ENCODE peak calls at places on chromosomes 4 and X, in four cellular contexts. Z, T, R and U are unnamed samples.

GRCh38 chr4:139704915-139705485 is 39.4 kb downstream of the MGST2 start:
- DNase-seq in R (no peak), Z (peak; percentile 30), T (peak; percentile 44), U (peak; percentile 17)

GRCh38 chr4:25702848-25703247 is 47.2 kb downstream of the SLC34A2 start:
- DNase-seq in T (no peak), Z (no peak), R (no peak), U (no peak)

GRCh38 chr4:183986645-183987528 is 81.8 kb downstream of the STOX2 start:
- DNase-seq in T (no peak), R (no peak), Z (no peak), U (no peak)

GRCh38 chr4:81030617-81031388 is at the start of gene BMP3:
- DNase-seq in T (no peak), R (no peak), Z (no peak), U (peak; percentile 1)

GRCh38 chrX:83521905-83522304 is 13.8 kb downstream of the POU3F4 start:
- DNase-seq in R (no peak), T (no peak), Z (no peak), U (no peak)

GRCh38 chrX:12372111-12372510 is 233.8 kb downstream of the FRMPD4 start:
- DNase-seq in T (no peak), Z (no peak), R (no peak), U (no peak)

GRCh38 chrX:31845003-31845402 is 773.2 kb upstream of the FTHL17 start:
- DNase-seq in Z (no peak), T (no peak), R (no peak), U (no peak)

GRCh38 chr4:156792462-156793085 is 179.0 kb downstream of the PDGFC start:
- DNase-seq in Z (no peak), T (peak; percentile 71), R (no peak), U (no peak)

GRCh38 chrX:151723156-151723760 is 7.4 kb downstream of the FATE1 start:
- DNase-seq in T (no peak), R (no peak), Z (no peak), U (no peak)

GRCh38 chr4:88613417-88613875 is 21.2 kb downstream of the HERC3 start:
- DNase-seq in T (no peak), Z (no peak), R (no peak), U (no peak)

GRCh38 chr4:124710911-124711310 is 1.6 kb downstream of the ANKRD50 start:
- DNase-seq in Z (no peak), T (no peak), R (no peak), U (no peak)

GRCh38 chr4:128347930-128348660 is 60.5 kb upstream of the PGRMC2 start:
- DNase-seq in T (no peak), R (no peak), Z (no peak), U (no peak)

GRCh38 chr4:190020790-190021717 is 6.0 kb downstream of the FRG2 start:
- DNase-seq in Z (peak; percentile 51), R (no peak), T (peak; percentile 24), U (peak; percentile 74)

GRCh38 chr4:132572210-132572609 is 576.9 kb upstream of the PCDH10 start:
- DNase-seq in Z (no peak), T (no peak), R (no peak), U (no peak)

GRCh38 chr4:146112389-146112788 is 63.1 kb upstream of the LSM6 start:
- DNase-seq in Z (no peak), R (no peak), T (no peak), U (no peak)

GRCh38 chr4:19941434-19941833 is 310.3 kb upstream of the SLIT2 start:
- DNase-seq in T (no peak), Z (no peak), R (no peak), U (no peak)

GRCh38 chr4:8835521-8836365 is 35.9 kb downstream of the HMX1 start:
- DNase-seq in R (no peak), Z (no peak), T (no peak), U (no peak)

GRCh38 chr4:174580597-174580996 is 58.3 kb upstream of the HPGD start:
- DNase-seq in R (no peak), Z (no peak), T (no peak), U (no peak)

GRCh38 chrX:153970398-153971123 is 1.1 kb downstream of the HCFC1 start:
- DNase-seq in T (peak; percentile 29), Z (peak; percentile 69), R (no peak), U (no peak)

GRCh38 chr4:83768146-83768545 is 232.2 kb downstream of the GPAT3 start:
- DNase-seq in T (no peak), R (no peak), Z (no peak), U (no peak)

GRCh38 chr4:117376700-117377099 is 291.3 kb upstream of the TRAM1L1 start:
- DNase-seq in R (no peak), T (no peak), Z (no peak), U (no peak)

GRCh38 chr4:48261288-48261687 is 8.3 kb downstream of the TEC start:
- DNase-seq in R (no peak), T (no peak), Z (no peak), U (no peak)

GRCh38 chr4:182343435-182343834 is 100.2 kb downstream of the TENM3 start:
- DNase-seq in Z (no peak), R (no peak), T (no peak), U (no peak)

GRCh38 chr4:1368421-1369090 is 21.5 kb downstream of the UVSSA start:
- DNase-seq in T (no peak), Z (no peak), R (no peak), U (no peak)

GRCh38 chr4:141179474-141180026 is 41.1 kb upstream of the ZNF330 start:
- DNase-seq in T (no peak), Z (no peak), R (no peak), U (no peak)

GRCh38 chrX:129522184-129523059 is 868 bp downstream of the SMARCA1 start:
- DNase-seq in T (peak; percentile 64), R (no peak), Z (peak; percentile 40), U (peak; percentile 66)

GRCh38 chrX:49977319-49978090 is 55.1 kb downstream of the CLCN5 start:
- DNase-seq in Z (no peak), R (peak; percentile 1), T (no peak), U (no peak)

GRCh38 chr4:152243890-152244595 is 291.8 kb downstream of the FBXW7 start:
- DNase-seq in T (no peak), R (no peak), Z (no peak), U (no peak)

GRCh38 chr4:178633263-178633662 is 1191.0 kb upstream of the AGA start:
- DNase-seq in Z (no peak), T (no peak), R (no peak), U (peak; percentile 9)

GRCh38 chr4:3342182-3342854 is 49.5 kb downstream of the RGS12 start:
- DNase-seq in T (peak; percentile 85), R (no peak), Z (no peak), U (peak; percentile 70)

GRCh38 chr4:113447061-113447460 is 314.5 kb downstream of the CAMK2D start:
- DNase-seq in Z (no peak), T (no peak), R (no peak), U (no peak)

GRCh38 chr4:83269256-83269655 is 15.3 kb downstream of the COQ2 start:
- DNase-seq in T (no peak), Z (no peak), R (no peak), U (no peak)

GRCh38 chrX:138890491-138890890 is 179.0 kb upstream of the FGF13 start:
- DNase-seq in R (no peak), Z (no peak), T (no peak), U (no peak)

GRCh38 chrX:132271330-132271729 is 52.1 kb upstream of the RAP2C start:
- DNase-seq in T (no peak), Z (no peak), R (no peak), U (no peak)

GRCh38 chr4:71283642-71284257 is 55.1 kb upstream of the SLC4A4 start:
- DNase-seq in R (no peak), T (no peak), Z (no peak), U (no peak)
- H3K4me2 ChIP-seq in R (no peak overlapping the region), T (no peak overlapping the region), Z (no peak overlapping the region), U (no peak overlapping the region)

GRCh38 chrX:56233682-56234081 is 1.5 kb downstream of the KLF8 start:
- DNase-seq in Z (no peak), T (no peak), R (peak; percentile 60), U (peak; percentile 5)

GRCh38 chrX:56228914-56229313 is 3.2 kb upstream of the KLF8 start:
- DNase-seq in T (no peak), Z (no peak), R (no peak), U (no peak)

GRCh38 chrX:56233100-56233499 is 944 bp downstream of the KLF8 start:
- DNase-seq in Z (no peak), T (no peak), R (no peak), U (no peak)

GRCh38 chrX:56231706-56232105 is 450 bp upstream of the KLF8 start:
- DNase-seq in Z (no peak), T (no peak), R (no peak), U (no peak)

GRCh38 chrX:56232221-56233082 is at the start of gene KLF8:
- DNase-seq in Z (peak; percentile 35), T (no peak), R (no peak), U (no peak)
- TF ChIP-seq CHD4 in Z (no peak), T (no peak), R (no peak), U (no peak)

DNA sequence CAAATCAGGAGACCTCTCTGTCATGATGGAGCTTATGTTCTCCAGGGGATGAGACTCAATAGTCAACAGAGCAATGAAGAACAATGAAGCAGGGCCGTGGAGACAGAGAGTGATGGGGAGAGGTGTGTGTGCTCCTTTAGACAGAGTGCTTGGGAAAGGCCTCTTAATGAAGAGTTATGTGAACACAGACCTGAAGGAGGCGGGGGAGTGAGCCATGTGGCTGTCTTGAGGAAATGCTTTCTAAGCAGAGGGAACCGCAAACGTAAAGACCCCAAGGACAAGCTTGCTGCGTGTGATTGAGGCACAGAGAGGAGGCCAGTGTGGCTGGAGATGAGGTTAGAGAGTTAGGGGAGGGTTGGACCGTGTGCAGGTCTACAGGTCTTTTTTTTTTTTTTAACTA is 53.1 kb downstream of the CHRNA9 start:
- DNase-seq in Z (no peak), T (no peak), R (no peak), U (no peak)
- H3K4me2 ChIP-seq in Z (no peak overlapping the region), T (no peak overlapping the region), R (no peak overlapping the region), U (no peak overlapping the region)

GRCh38 chrX:38679695-38680094 is 118.4 kb downstream of the TSPAN7 start:
- DNase-seq in R (no peak), T (no peak), Z (no peak), U (no peak)

GRCh38 chrX:38675856-38676255 is 114.5 kb downstream of the TSPAN7 start:
- DNase-seq in R (no peak), T (no peak), Z (no peak), U (no peak)

GRCh38 chrX:38672646-38673045 is 111.3 kb downstream of the TSPAN7 start:
- DNase-seq in T (no peak), R (no peak), Z (no peak), U (no peak)

GRCh38 chrX:38678217-38678616 is 116.9 kb downstream of the TSPAN7 start:
- DNase-seq in R (no peak), T (no peak), Z (no peak), U (no peak)
- TF ChIP-seq CHD4 in R (no peak), T (no peak), Z (no peak), U (no peak)

GRCh38 chr4:164358400-164358799 is 395.5 kb upstream of the SMIM31 start:
- DNase-seq in T (no peak), R (no peak), Z (no peak), U (no peak)
- H3K4me2 ChIP-seq in T (no peak overlapping the region), R (no peak overlapping the region), Z (no peak overlapping the region), U (no peak overlapping the region)